ENCODE peak calls at places on chromosomes 2 and 18, in five cellular contexts. K is A549, A is IMR-90, W is SK-N-SH, O is K562. Q is an unnamed sample. For H3K4me1, the result is how much of the 10 kb centered on the place peaks cover.

GRCh38 chr18:27869735-27870134 is 307.2 kb downstream of the CDH2 start:
- DNase-seq in A (no peak), W (no peak), O (no peak), K (no peak), Q (no peak)

GRCh38 chr18:12656671-12657047 is 1.2 kb downstream of the SPIRE1 start:
- DNase-seq in W (peak), K (no peak), O (no peak), A (peak), Q (no peak)

GRCh38 chr2:224561234-224562005 is 23.7 kb downstream of the CUL3 start:
- DNase-seq in A (peak), O (no peak), K (no peak), W (no peak), Q (peak)

GRCh38 chr18:11149441-11150270 is at the start of gene PIEZO2:
- DNase-seq in O (peak), A (peak), W (peak), K (peak), Q (peak)

GRCh38 chr2:134648547-134648946 is 70.3 kb downstream of the TMEM163 start:
- DNase-seq in W (no peak), K (no peak), O (no peak), A (no peak), Q (no peak)

GRCh38 chr18:63523660-63524059 is 18.5 kb upstream of the SERPINB12 start:
- DNase-seq in O (no peak), W (no peak), K (no peak), A (peak), Q (no peak)

GRCh38 chr2:111072220-111072871 is 48.4 kb upstream of the BCL2L11 start:
- DNase-seq in A (peak), O (no peak), W (no peak), K (peak), Q (no peak)

GRCh38 chr2:37857485-37858196 is 67.4 kb upstream of the RMDN2 start:
- DNase-seq in K (no peak), O (no peak), W (no peak), A (peak), Q (no peak)

GRCh38 chr2:207913772-207914358 is 111.5 kb downstream of the PLEKHM3 start:
- DNase-seq in K (no peak), O (no peak), W (no peak), A (no peak), Q (no peak)

GRCh38 chr2:68971591-68972231 is 2.7 kb upstream of the GKN1 start:
- DNase-seq in K (peak), W (no peak), A (peak), O (no peak), Q (no peak)

GRCh38 chr18:28584726-28585125 is 407.8 kb upstream of the CDH2 start:
- DNase-seq in W (no peak), O (no peak), A (peak), K (no peak), Q (no peak)

GRCh38 chr18:11923454-11923853 is 15.3 kb upstream of the MPPE1 start:
- DNase-seq in K (no peak), O (no peak), A (no peak), W (no peak), Q (no peak)

GRCh38 chr2:106638609-106639008 is 151.4 kb downstream of the CD8B2 start:
- DNase-seq in A (no peak), O (no peak), W (no peak), K (no peak), Q (no peak)

GRCh38 chr2:225566798-225567197 is 167.3 kb downstream of the NYAP2 start:
- DNase-seq in W (no peak), K (peak), A (no peak), O (no peak), Q (no peak)

GRCh38 chr2:212424090-212424489 is 114.5 kb downstream of the ERBB4 start:
- DNase-seq in K (peak), W (no peak), A (no peak), O (no peak), Q (no peak)

GRCh38 chr2:176963888-176964287 is 248.7 kb upstream of the HNRNPA3 start:
- DNase-seq in W (no peak), O (no peak), K (no peak), A (no peak), Q (no peak)

GRCh38 chr2:12109363-12110017 is 363.1 kb downstream of the LPIN1 start:
- DNase-seq in K (no peak), W (no peak), O (peak), A (no peak), Q (no peak)

GRCh38 chr2:59034791-59035190 is 793.7 kb upstream of the FANCL start:
- DNase-seq in K (no peak), O (no peak), A (no peak), W (no peak), Q (no peak)

GRCh38 chr2:205585451-205586045 is 96.8 kb upstream of the NRP2 start:
- DNase-seq in K (no peak), W (peak), O (no peak), A (no peak), Q (no peak)

GRCh38 chr2:180268006-180268405 is 260.9 kb upstream of the CWC22 start:
- DNase-seq in K (no peak), O (no peak), W (no peak), A (peak), Q (no peak)

GRCh38 chr18:29185801-29186200 is 1008.9 kb upstream of the CDH2 start:
- DNase-seq in K (no peak), O (no peak), A (no peak), W (no peak), Q (no peak)

GRCh38 chr18:28201056-28201455 is 24.1 kb upstream of the CDH2 start:
- DNase-seq in O (no peak), W (no peak), K (no peak), A (no peak), Q (no peak)

GRCh38 chr2:213015387-213016165 is 135.8 kb downstream of the IKZF2 start:
- DNase-seq in A (no peak), K (no peak), O (no peak), W (no peak), Q (peak)

GRCh38 chr18:58597649-58598048 is 31.2 kb downstream of the ALPK2 start:
- DNase-seq in K (no peak), W (no peak), O (no peak), A (no peak), Q (no peak)

GRCh38 chr18:76528477-76529432 is 33.7 kb upstream of the ZNF516 start:
- DNase-seq in O (no peak), W (no peak), A (peak), K (no peak), Q (peak)

GRCh38 chr2:222241054-222241453 is 57.7 kb downstream of the PAX3 start:
- DNase-seq in O (no peak), W (no peak), K (no peak), A (no peak), Q (no peak)

GRCh38 chr2:234107861-234108260 is 57.4 kb downstream of the SPP2 start:
- DNase-seq in A (no peak), K (no peak), O (no peak), W (no peak), Q (no peak)

GRCh38 chr2:62501059-62501458 is 4.9 kb downstream of the TMEM17 start:
- DNase-seq in W (no peak), O (no peak), K (peak), A (no peak), Q (no peak)

GRCh38 chr2:23673830-23674679 is 252.9 kb downstream of the ATAD2B start:
- DNase-seq in A (no peak), O (peak), K (no peak), W (no peak), Q (no peak)

GRCh38 chr2:202375006-202375610 is 1.0 kb upstream of the BMPR2 start:
- DNase-seq in W (peak), K (peak), A (peak), O (no peak), Q (no peak)

GRCh38 chr18:24268784-24269550 is 128.7 kb downstream of the OSBPL1A start:
- DNase-seq in O (no peak), A (no peak), W (no peak), K (no peak), Q (no peak)

GRCh38 chr2:62473428-62473827 is 32.6 kb downstream of the TMEM17 start:
- DNase-seq in W (no peak), O (no peak), A (no peak), K (no peak), Q (no peak)

GRCh38 chr2:219687882-219688559 is 60.6 kb downstream of the SLC4A3 start:
- DNase-seq in A (no peak), O (no peak), W (no peak), K (no peak), Q (no peak)
- H3K4me1 ChIP-seq in A (under half), O (under half), W (under half), K (under half), Q (under half)

GRCh38 chr2:230174466-230174865 is 45.3 kb downstream of the SP110 start:
- DNase-seq in O (no peak), K (no peak), W (no peak), A (no peak), Q (no peak)

GRCh38 chr2:230172852-230173251 is 46.9 kb downstream of the SP110 start:
- DNase-seq in O (no peak), W (no peak), K (no peak), A (no peak), Q (no peak)

GRCh38 chr2:230166557-230167170 is 53.1 kb downstream of the SP110 start:
- DNase-seq in O (no peak), A (no peak), K (no peak), W (no peak), Q (no peak)

GRCh38 chr2:230172156-230172555 is 47.6 kb downstream of the SP110 start:
- DNase-seq in A (no peak), K (no peak), W (no peak), O (no peak), Q (no peak)

DNA sequence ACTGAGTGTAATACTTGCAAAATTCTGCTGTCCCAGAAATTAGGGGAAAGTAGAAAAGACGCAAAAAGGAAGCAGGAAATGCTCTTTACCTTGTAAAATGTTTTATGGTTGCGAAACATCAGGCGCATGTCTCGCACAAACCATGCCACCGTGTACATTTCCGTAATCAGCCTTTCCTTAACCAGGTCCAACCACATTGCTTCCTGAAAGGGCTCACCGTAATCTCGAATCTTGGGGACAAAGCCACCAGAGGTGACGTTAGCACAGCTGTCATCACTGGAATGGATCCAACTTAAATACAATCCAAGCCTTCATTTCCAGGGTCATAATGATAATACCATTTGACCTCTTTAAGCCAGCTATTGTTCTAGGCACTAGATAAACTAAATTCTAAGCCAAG is 49.3 kb downstream of the SP110 start:
- DNase-seq in W (no peak), A (no peak), O (no peak), K (no peak), Q (no peak)
- TF ChIP-seq SMC3 in W (no peak), A (no peak), O (no peak), K (no peak), Q (no peak)

GRCh38 chr2:32064021-32064678 is 794 bp downstream of the SPAST start:
- DNase-seq in O (peak), A (no peak), W (peak), K (peak), Q (no peak)
- TF ChIP-seq RCOR1 in O (no peak), A (no peak), W (no peak), K (no peak), Q (no peak)

GRCh38 chr18:48576454-48576766 is 37.6 kb downstream of the CTIF start:
- DNase-seq in A (no peak), K (no peak), O (no peak), W (no peak), Q (no peak)

GRCh38 chr18:48578289-48578688 is 39.5 kb downstream of the CTIF start:
- DNase-seq in K (no peak), W (no peak), O (no peak), A (no peak), Q (no peak)

GRCh38 chr18:48575658-48576453 is 37.0 kb downstream of the CTIF start:
- DNase-seq in W (no peak), O (no peak), A (no peak), K (no peak), Q (no peak)

GRCh38 chr18:48575301-48575657 is 36.4 kb downstream of the CTIF start:
- DNase-seq in K (no peak), A (no peak), O (no peak), W (peak), Q (no peak)

GRCh38 chr18:48577478-48578190 is 38.8 kb downstream of the CTIF start:
- DNase-seq in O (no peak), W (no peak), A (no peak), K (no peak), Q (no peak)
- H3K4me1 ChIP-seq in O (under half), W (under half), A (under half), K (under half), Q (under half)

DNA sequence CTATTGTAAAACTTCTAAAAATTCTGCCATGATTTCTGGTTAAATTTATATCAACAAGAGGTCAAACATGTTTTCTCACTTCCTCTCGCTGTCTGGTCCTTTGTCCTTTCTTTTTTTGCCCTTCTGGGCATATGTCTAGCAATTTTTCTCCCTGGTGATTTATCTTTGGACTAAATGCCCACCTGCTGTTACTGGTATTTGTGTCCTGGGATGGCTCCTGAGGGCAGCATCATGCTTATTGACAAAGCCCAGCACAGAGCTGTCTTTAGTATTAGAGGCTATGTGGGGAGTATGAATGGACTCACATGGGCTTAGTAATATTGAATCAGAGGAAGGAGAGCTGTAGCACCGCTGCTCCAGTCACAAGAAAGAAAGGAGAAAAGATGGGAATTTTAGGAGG is 63.2 kb downstream of the LHCGR start:
- DNase-seq in O (no peak), A (no peak), W (no peak), K (no peak), Q (no peak)
- TF ChIP-seq SMC3 in O (no peak), A (no peak), W (no peak), K (no peak), Q (no peak)

GRCh38 chr2:42958036-42958370 is 165.6 kb upstream of the HAAO start:
- DNase-seq in A (no peak), K (no peak), W (no peak), O (no peak), Q (no peak)

GRCh38 chr2:42959993-42960834 is 167.8 kb upstream of the HAAO start:
- DNase-seq in O (no peak), W (no peak), K (no peak), A (no peak), Q (no peak)

GRCh38 chr2:42957109-42958035 is 165.0 kb upstream of the HAAO start:
- DNase-seq in A (peak), O (no peak), K (no peak), W (no peak), Q (no peak)

GRCh38 chr2:42960835-42961165 is 168.4 kb upstream of the HAAO start:
- DNase-seq in O (no peak), W (no peak), K (no peak), A (no peak), Q (no peak)

GRCh38 chr2:42959148-42959992 is 167.0 kb upstream of the HAAO start:
- DNase-seq in A (peak), K (no peak), O (no peak), W (no peak), Q (no peak)
- TF ChIP-seq RCOR1 in A (no peak), K (no peak), O (no peak), W (no peak), Q (no peak)

GRCh38 chr18:48831113-48831759 is 119.5 kb downstream of the SMAD7 start:
- DNase-seq in K (no peak), O (no peak), A (no peak), W (no peak), Q (no peak)
- H3K4me1 ChIP-seq in K (under half), O (under half), A (under half), W (half or more), Q (under half)

GRCh38 chr2:128170776-128171175 is 79.8 kb downstream of the UGGT1 start:
- DNase-seq in O (no peak), K (no peak), W (no peak), A (no peak), Q (no peak)
- TF ChIP-seq SMC3 in O (no peak), K (no peak), W (no peak), A (no peak), Q (no peak)

GRCh38 chr18:7173216-7173615 is 55.6 kb upstream of the LAMA1 start:
- DNase-seq in O (no peak), W (no peak), K (no peak), A (no peak), Q (no peak)

GRCh38 chr18:7172611-7173010 is 55.0 kb upstream of the LAMA1 start:
- DNase-seq in A (no peak), O (no peak), W (no peak), K (no peak), Q (no peak)

GRCh38 chr18:7170292-7170691 is 52.7 kb upstream of the LAMA1 start:
- DNase-seq in W (no peak), O (no peak), A (no peak), K (no peak), Q (no peak)

GRCh38 chr18:7177131-7177744 is 53.7 kb upstream of the LRRC30 start:
- DNase-seq in K (peak), A (peak), O (peak), W (peak), Q (no peak)

GRCh38 chr18:7174359-7175107 is 56.4 kb upstream of the LRRC30 start:
- DNase-seq in W (peak), K (no peak), O (no peak), A (no peak), Q (no peak)
- TF ChIP-seq RCOR1 in W (no peak), K (no peak), O (no peak), A (no peak), Q (no peak)

DNA sequence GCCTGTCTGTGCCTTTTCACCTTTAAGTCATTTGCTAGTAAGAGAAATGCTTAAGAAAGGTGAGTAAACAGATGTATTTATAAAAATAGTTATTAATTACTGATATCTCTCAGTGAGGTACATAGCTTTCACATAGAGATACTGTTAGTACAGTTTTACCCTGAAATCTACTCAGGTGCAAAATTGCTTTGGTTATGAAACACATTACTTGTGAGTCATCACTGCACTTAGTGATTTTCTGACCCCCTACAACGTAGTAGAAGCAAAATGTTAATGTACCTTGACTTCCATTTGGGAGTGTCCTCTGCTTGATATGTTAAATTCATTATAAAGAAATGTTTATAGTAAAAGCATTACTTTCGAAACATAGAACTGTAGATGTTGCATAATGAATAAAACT is 6.5 kb downstream of the GLS start:
- DNase-seq in O (no peak), A (peak), W (no peak), K (peak), Q (peak)
- H3K4me1 ChIP-seq in O (under half), A (under half), W (under half), K (half or more), Q (under half)

Q was measured in GM12878.